ENCODE peak calls at places on chromosomes 1 and 21, in five cellular contexts. F, U, R, T and K are unnamed samples.

GRCh38 chr1:198101716-198102453 is 54.9 kb upstream of the NEK7 start:
- DNase-seq in U (no peak), R (no peak), T (no peak), F (no peak), K (no peak)

GRCh38 chr1:62227496-62227895 is 32.8 kb downstream of the L1TD1 start:
- DNase-seq in T (no peak), U (no peak), R (no peak), F (no peak), K (no peak)

GRCh38 chr1:87473203-87473661 is 144.6 kb downstream of the LMO4 start:
- DNase-seq in U (no peak), F (no peak), T (no peak), R (no peak), K (no peak)

GRCh38 chr1:160078392-160079195 is 2.7 kb upstream of the KCNJ9 start:
- DNase-seq in F (no peak), U (peak; percentile 78), R (peak; percentile 63), T (no peak), K (peak; percentile 62)

GRCh38 chr1:212514782-212515181 is 82.1 kb downstream of the NENF start:
- DNase-seq in R (peak; percentile 35), F (peak; percentile 18), U (no peak), T (no peak), K (peak; percentile 79)

GRCh38 chr1:10856863-10857598 is 60.6 kb upstream of the CASZ1 start:
- DNase-seq in U (no peak), R (no peak), F (no peak), T (no peak), K (peak; percentile 31)

GRCh38 chr1:200780545-200781444 is 42.1 kb downstream of the CAMSAP2 start:
- DNase-seq in U (no peak), T (no peak), R (no peak), F (no peak), K (peak; percentile 13)

GRCh38 chr1:154207262-154207661 is 1.1 kb upstream of the CFAP141 start:
- DNase-seq in F (no peak), T (no peak), U (no peak), R (no peak), K (no peak)

GRCh38 chr1:107250169-107250568 is 109.3 kb downstream of the NTNG1 start:
- DNase-seq in U (no peak), R (no peak), T (no peak), F (no peak), K (peak; percentile 52)

GRCh38 chr1:167173516-167174184 is 47.0 kb upstream of the POU2F1 start:
- DNase-seq in R (no peak), U (no peak), F (no peak), T (no peak), K (no peak)

GRCh38 chr1:45365051-45365450 is 24.8 kb upstream of the MUTYH start:
- DNase-seq in R (no peak), U (no peak), T (no peak), F (no peak), K (no peak)

GRCh38 chr1:118461154-118461553 is 276.1 kb upstream of the SPAG17 start:
- DNase-seq in R (no peak), F (no peak), T (no peak), U (no peak), K (no peak)

GRCh38 chr1:918353-918752 is 5.4 kb upstream of the SAMD11 start:
- DNase-seq in U (no peak), R (peak; percentile 9), F (no peak), T (no peak), K (no peak)

GRCh38 chr1:109579044-109579443 is 30.6 kb downstream of the GNAI3 start:
- DNase-seq in F (no peak), U (no peak), R (no peak), T (no peak), K (no peak)

GRCh38 chr21:32562426-32562825 is 22.9 kb downstream of the TCP10L start:
- DNase-seq in R (no peak), U (no peak), F (no peak), T (peak; percentile 72), K (peak; percentile 53)